ENCODE peak calls at places on chromosomes 16 and 17, in eight cellular contexts. O is adrenal gland, F is lower leg skin, J is breast epithelium, G is erythroblast, W is ovary, A is body of pancreas, E is A549. Y is an unnamed sample.

GRCh38 chr16:50673496-50674275 is 7.4 kb downstream of the SNX20 start:
- DNase-seq in O (no peak), F (no peak), J (no peak), G (no peak), W (no peak), A (no peak), E (no peak), Y (no peak)

GRCh38 chr16:85416267-85417109 is 196.6 kb upstream of the GSE1 start:
- DNase-seq in O (peak; percentile 71), F (peak; percentile 92), J (peak; percentile 74), G (peak; percentile 84), W (peak; percentile 47), A (peak; percentile 80), E (peak; percentile 76), Y (peak; percentile 91)

GRCh38 chr17:73949903-73950302 is 253.6 kb upstream of the RPL38 start:
- DNase-seq in O (no peak), F (no peak), J (no peak), G (no peak), W (no peak), A (peak; percentile 25), E (no peak), Y (no peak)

GRCh38 chr17:75808905-75809621 is 24.5 kb downstream of the UNK start:
- DNase-seq in O (peak; percentile 47), F (peak; percentile 95), J (peak; percentile 54), G (no peak), W (peak; percentile 19), A (peak; percentile 66), E (no peak), Y (no peak)

GRCh38 chr17:17846003-17846402 is 9.2 kb upstream of the SREBF1 start:
- DNase-seq in O (no peak), F (no peak), J (no peak), G (no peak), W (no peak), A (no peak), E (no peak), Y (no peak)

GRCh38 chr16:53055603-53056527 is 1.1 kb downstream of the CHD9 start:
- DNase-seq in O (peak; percentile 63), F (no peak), J (no peak), G (peak; percentile 66), W (peak; percentile 30), A (peak; percentile 31), E (peak; percentile 25), Y (peak; percentile 19)

GRCh38 chr16:85372627-85373372 is 240.3 kb upstream of the GSE1 start:
- DNase-seq in O (peak; percentile 86), F (no peak), J (no peak), G (peak; percentile 86), W (no peak), A (peak; percentile 49), E (no peak), Y (peak; percentile 81)

GRCh38 chr16:26680671-26681070 is 386.1 kb upstream of the C16orf82 start:
- DNase-seq in O (no peak), F (no peak), J (no peak), G (no peak), W (no peak), A (no peak), E (no peak), Y (no peak)

GRCh38 chr17:73648543-73648820 is 4.2 kb upstream of the SDK2 start:
- DNase-seq in O (no peak), F (peak; percentile 78), J (no peak), G (no peak), W (no peak), A (no peak), E (no peak), Y (no peak)

GRCh38 chr16:85514295-85514600 is 98.9 kb upstream of the GSE1 start:
- DNase-seq in O (no peak), F (peak; percentile 93), J (no peak), G (no peak), W (peak; percentile 65), A (peak; percentile 90), E (no peak), Y (no peak)

GRCh38 chr17:69710926-69711325 is 296.4 kb downstream of the MAP2K6 start:
- DNase-seq in O (no peak), F (no peak), J (no peak), G (no peak), W (no peak), A (no peak), E (no peak), Y (no peak)

GRCh38 chr16:8935989-8936388 is 27.7 kb downstream of the USP7 start:
- DNase-seq in O (no peak), F (no peak), J (no peak), G (peak; percentile 49), W (no peak), A (no peak), E (no peak), Y (no peak)

GRCh38 chr17:58275417-58275816 is 5.3 kb downstream of the MPO start:
- DNase-seq in O (no peak), F (peak; percentile 52), J (no peak), G (no peak), W (no peak), A (no peak), E (no peak), Y (no peak)

GRCh38 chr17:7476951-7477350 is 2.5 kb downstream of the ZBTB4 start:
- DNase-seq in O (no peak), F (no peak), J (no peak), G (no peak), W (no peak), A (no peak), E (no peak), Y (no peak)

GRCh38 chr17:7479139-7479388 is 367 bp downstream of the ZBTB4 start:
- DNase-seq in O (no peak), F (no peak), J (no peak), G (no peak), W (no peak), A (no peak), E (no peak), Y (no peak)

GRCh38 chr17:7479389-7480192 is at the start of gene ZBTB4:
- DNase-seq in O (peak; percentile 60), F (peak; percentile 92), J (no peak), G (peak; percentile 85), W (peak; percentile 79), A (peak; percentile 63), E (peak; percentile 60), Y (no peak)

GRCh38 chr17:7477392-7478275 is 1.8 kb downstream of the ZBTB4 start:
- DNase-seq in O (peak; percentile 72), F (peak; percentile 93), J (peak; percentile 73), G (peak; percentile 74), W (peak; percentile 48), A (peak; percentile 69), E (no peak), Y (no peak)

DNA sequence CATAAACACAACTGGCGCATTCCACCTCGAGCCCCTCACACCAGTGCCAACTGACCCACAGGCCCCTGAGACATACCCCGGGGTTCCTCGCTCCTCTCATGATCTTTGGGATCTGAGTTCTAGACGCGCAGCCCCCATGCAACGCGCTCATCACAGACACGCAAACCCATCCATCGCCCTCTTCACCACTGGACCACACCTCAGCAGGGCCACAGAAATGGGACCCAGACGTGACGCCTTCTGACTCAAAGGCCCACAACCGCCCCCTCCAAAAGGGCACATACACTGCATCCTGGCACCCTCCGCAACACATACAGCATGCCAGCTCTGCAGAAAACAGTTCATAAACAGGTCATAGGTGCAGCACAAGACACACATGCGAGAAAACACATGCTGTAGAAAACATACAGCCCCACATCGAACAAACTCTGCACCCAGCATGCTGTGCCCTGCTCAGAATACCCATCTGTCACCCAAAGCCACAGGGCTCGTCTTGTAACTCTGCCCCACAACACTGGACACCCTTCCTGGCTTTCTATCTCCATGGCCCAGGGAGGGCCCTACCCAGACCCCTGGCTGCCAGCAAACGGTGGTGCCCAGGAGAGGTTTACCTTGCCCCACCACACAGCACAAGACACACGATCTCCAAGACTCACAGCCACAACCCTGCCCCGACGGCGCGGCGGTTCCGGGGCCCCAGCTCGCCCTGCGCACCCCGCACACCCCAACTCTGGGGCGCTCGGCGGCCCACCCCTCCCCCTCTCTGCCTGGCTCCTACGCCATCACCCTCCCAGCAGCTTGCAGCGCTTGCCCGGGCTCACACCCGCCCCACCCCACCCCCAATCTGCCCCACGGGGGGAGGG is 924 bp downstream of the ZBTB4 start:
- DNase-seq in O (peak; percentile 74), F (peak; percentile 92), J (no peak), G (peak; percentile 84), W (peak; percentile 78), A (peak; percentile 67), E (peak; percentile 65), Y (peak; percentile 57)
- TF ChIP-seq POLR2A in O (peak; percentile 21), F (no peak), J (no peak), G (peak; percentile 50), W (no peak), A (peak; percentile 25), E (no peak), Y (peak; percentile 19)

DNA sequence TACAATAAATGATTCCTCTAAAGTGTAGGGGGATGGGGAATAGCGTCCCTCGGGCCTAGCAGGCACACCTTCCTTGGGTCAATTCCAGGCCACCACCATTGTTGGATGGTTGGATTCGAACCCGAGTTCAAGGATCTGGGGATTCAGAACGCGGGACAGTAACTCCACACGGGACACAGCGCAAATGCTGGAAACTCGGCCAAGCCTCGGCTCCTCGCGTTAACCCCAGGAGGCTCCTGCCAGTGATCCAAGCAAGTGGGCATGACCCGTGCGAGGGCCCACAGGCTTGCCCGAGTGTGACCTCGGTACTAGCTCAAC is 589 bp downstream of the B9D1 start:
- DNase-seq in O (no peak), F (peak; percentile 92), J (no peak), G (no peak), W (no peak), A (no peak), E (no peak), Y (no peak)
- TF ChIP-seq POLR2A in O (peak; percentile 27), F (no peak), J (no peak), G (no peak), W (no peak), A (peak; percentile 26), E (peak; percentile 37), Y (no peak)

DNA sequence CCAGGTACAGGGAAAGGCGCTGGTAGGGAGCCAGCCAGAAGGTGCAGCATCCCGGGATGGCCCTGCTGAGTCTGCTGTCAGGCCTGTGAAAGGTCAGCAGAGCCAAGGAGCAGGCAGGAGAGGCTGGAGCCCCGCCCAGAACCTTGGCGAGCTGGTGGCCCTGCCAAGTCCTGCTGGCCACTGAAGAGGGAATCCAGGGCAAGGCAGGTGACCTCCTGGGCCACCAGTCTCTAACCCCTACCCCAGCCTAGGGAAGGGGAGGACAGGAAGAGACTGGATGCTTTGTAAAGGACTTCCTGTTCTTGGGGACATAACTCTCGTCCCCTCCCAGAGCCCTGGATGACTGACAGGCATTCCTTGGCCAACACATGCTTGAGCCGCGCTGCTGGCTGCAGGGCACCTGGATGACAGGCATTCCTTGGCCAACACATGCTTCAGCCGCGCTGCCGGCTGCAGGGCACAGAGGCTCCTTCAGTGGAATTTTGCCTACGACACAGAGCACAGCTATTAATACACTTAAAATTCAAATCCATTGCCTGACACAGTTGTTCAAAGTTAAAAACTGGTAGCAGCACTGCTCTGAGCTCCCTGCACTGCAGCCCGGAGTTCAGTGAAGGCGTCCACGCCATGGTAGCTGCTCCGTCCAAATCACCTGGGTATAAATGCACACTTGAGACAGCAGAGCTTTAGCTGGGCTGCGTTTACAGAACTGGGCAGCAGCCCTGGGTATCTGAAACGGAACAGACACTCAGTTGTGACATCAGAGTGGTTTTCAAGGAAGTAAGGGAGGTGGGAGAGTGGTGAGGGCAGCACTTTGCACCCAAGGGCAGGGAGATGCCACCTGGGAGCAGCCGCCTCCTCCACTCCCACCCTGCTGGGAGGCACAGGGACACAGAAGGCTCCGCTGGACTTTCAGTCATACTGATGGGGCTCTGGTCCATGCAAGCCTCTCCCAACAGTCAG is 2.0 kb upstream of the BRICD5 start:
- DNase-seq in O (peak; percentile 69), F (no peak), J (peak; percentile 85), G (no peak), W (no peak), A (peak; percentile 76), E (no peak), Y (no peak)
- TF ChIP-seq POLR2A in O (peak; percentile 25), F (no peak), J (no peak), G (peak; percentile 37), W (no peak), A (peak; percentile 13), E (no peak), Y (no peak)

GRCh38 chr17:2862197-2862596 is 66.0 kb downstream of the RAP1GAP2 start:
- DNase-seq in O (no peak), F (no peak), J (no peak), G (no peak), W (no peak), A (peak; percentile 23), E (no peak), Y (no peak)
- TF ChIP-seq POLR2A in O (no peak), F (no peak), J (no peak), G (no peak), W (no peak), A (no peak), E (no peak), Y (no peak)